ENCODE peak calls at places on chromosome 21, in nine cellular contexts. U is hepatocyte, I is choroid plexus epithelial cell, C is GM12878, M is kidney, F is NB4, K is pancreas, V is foreskin keratinocyte, Q is left ventricle myocardium inferior. P is an unnamed sample.

GRCh38 chr21:30434033-30434631 is 4.1 kb downstream of the KRTAP13-4 start:
- DNase-seq in C (no peak), Q (no peak), K (peak), M (no peak), V (peak), F (peak), U (peak), I (peak), P (peak)

GRCh38 chr21:40404319-40404906 is 442.5 kb downstream of the DSCAM start:
- DNase-seq in C (no peak), V (no peak), Q (no peak), M (no peak), I (no peak), U (peak), F (no peak), K (no peak), P (no peak)

GRCh38 chr21:37803076-37803475 is 113.2 kb downstream of the KCNJ6 start:
- DNase-seq in C (no peak), K (no peak), U (no peak), I (no peak), M (no peak), V (no peak), Q (no peak), F (no peak), P (no peak)

GRCh38 chr21:34345091-34345871 is 18.5 kb upstream of the KCNE2 start:
- DNase-seq in V (no peak), Q (peak), K (no peak), C (no peak), M (no peak), U (no peak), F (no peak), I (peak), P (no peak)

GRCh38 chr21:30642564-30642963 is at the start of gene KRTAP20-3:
- DNase-seq in F (no peak), K (no peak), U (no peak), M (no peak), I (no peak), Q (no peak), C (no peak), V (no peak), P (no peak)

GRCh38 chr21:46667735-46668380 is 32.4 kb downstream of the PRMT2 start:
- DNase-seq in K (no peak), C (no peak), I (peak), Q (no peak), F (peak), M (peak), U (peak), V (peak), P (no peak)

GRCh38 chr21:29436143-29436542 is 137.4 kb downstream of the BACH1 start:
- DNase-seq in U (no peak), M (no peak), C (no peak), F (no peak), I (no peak), Q (peak), V (no peak), K (no peak), P (no peak)

GRCh38 chr21:38920631-38921398 is 115.1 kb downstream of the ETS2 start:
- DNase-seq in F (no peak), K (no peak), V (no peak), I (peak), M (no peak), C (no peak), Q (no peak), U (no peak), P (no peak)

GRCh38 chr21:15695241-15695640 is 34.5 kb upstream of the USP25 start:
- DNase-seq in C (no peak), U (no peak), Q (no peak), F (no peak), I (no peak), K (no peak), M (no peak), V (no peak), P (no peak)

GRCh38 chr21:25871566-25871965 is 136.8 kb downstream of the GABPA start:
- DNase-seq in C (no peak), M (no peak), V (no peak), I (no peak), Q (no peak), U (no peak), K (no peak), F (peak), P (no peak)

GRCh38 chr21:39527664-39528381 is 76.1 kb downstream of the SH3BGR start:
- DNase-seq in V (no peak), K (peak), Q (no peak), I (no peak), C (no peak), M (no peak), F (no peak), U (peak), P (peak)

GRCh38 chr21:33901421-33902288 is 13.9 kb downstream of the ATP5PO start:
- DNase-seq in C (no peak), Q (no peak), M (no peak), F (peak), I (peak), U (peak), V (peak), K (no peak), P (no peak)

GRCh38 chr21:16125274-16125673 is 395.5 kb downstream of the USP25 start:
- DNase-seq in C (no peak), M (no peak), V (no peak), Q (no peak), F (no peak), I (peak), K (no peak), U (no peak), P (no peak)

GRCh38 chr21:34771512-34772028 is 102.8 kb downstream of the CLIC6 start:
- DNase-seq in U (no peak), I (peak), M (no peak), K (no peak), C (no peak), F (peak), V (peak), Q (no peak), P (no peak)

GRCh38 chr21:26966978-26967913 is at the start of gene ADAMTS5:
- DNase-seq in C (no peak), I (peak), U (peak), V (peak), K (no peak), Q (peak), F (peak), M (peak), P (peak)

GRCh38 chr21:38716088-38716487 is 89.6 kb upstream of the ETS2 start:
- DNase-seq in K (no peak), U (no peak), Q (no peak), M (no peak), V (no peak), I (no peak), C (no peak), F (no peak), P (no peak)

GRCh38 chr21:38649120-38649519 is 150.8 kb upstream of the ERG start:
- DNase-seq in C (no peak), M (no peak), V (no peak), Q (no peak), I (no peak), K (no peak), U (no peak), F (no peak), P (no peak)

GRCh38 chr21:15638856-15639549 is 90.8 kb upstream of the USP25 start:
- DNase-seq in I (peak), C (no peak), V (peak), Q (no peak), M (no peak), U (peak), K (peak), F (no peak), P (peak)

GRCh38 chr21:33861125-33861524 is 54.5 kb downstream of the ATP5PO start:
- DNase-seq in Q (no peak), K (no peak), F (no peak), I (no peak), U (no peak), M (peak), C (no peak), V (no peak), P (no peak)

GRCh38 chr21:24225432-24225831 is 1381.8 kb downstream of the MRPL39 start:
- DNase-seq in I (peak), C (no peak), U (no peak), Q (no peak), F (no peak), V (peak), M (no peak), K (no peak), P (no peak)

GRCh38 chr21:33815153-33815707 is 100.4 kb downstream of the ATP5PO start:
- DNase-seq in V (no peak), F (no peak), K (no peak), Q (no peak), I (no peak), C (no peak), U (no peak), M (no peak), P (peak)

GRCh38 chr21:35102488-35103407 is 53.6 kb upstream of the RUNX1 start:
- DNase-seq in K (no peak), M (no peak), F (peak), I (peak), U (no peak), Q (peak), V (no peak), C (no peak), P (peak)

GRCh38 chr21:26487981-26488480 is 85.1 kb downstream of the CYYR1 start:
- DNase-seq in Q (no peak), I (no peak), M (no peak), V (no peak), C (no peak), F (no peak), K (no peak), U (no peak), P (no peak)

GRCh38 chr21:35256468-35256988 is 207.4 kb upstream of the RUNX1 start:
- DNase-seq in M (peak), U (peak), C (no peak), K (peak), V (peak), I (peak), F (no peak), Q (peak), P (peak)

GRCh38 chr21:35375115-35375514 is 326.0 kb upstream of the RUNX1 start:
- DNase-seq in I (peak), U (peak), C (no peak), K (no peak), F (no peak), M (no peak), V (peak), Q (no peak), P (no peak)

GRCh38 chr21:26945916-26946315 is 21.0 kb downstream of the ADAMTS5 start:
- DNase-seq in M (peak), I (no peak), Q (peak), F (no peak), U (no peak), K (no peak), C (no peak), V (no peak), P (no peak)

GRCh38 chr21:31218830-31219608 is 125.0 kb downstream of the TIAM1 start:
- DNase-seq in K (no peak), M (no peak), U (peak), I (peak), F (no peak), C (no peak), V (peak), Q (peak), P (peak)

GRCh38 chr21:34126269-34126668 is 52.9 kb downstream of the MRPS6 start:
- DNase-seq in K (no peak), I (peak), Q (no peak), F (no peak), U (peak), V (peak), M (no peak), C (no peak), P (no peak)

GRCh38 chr21:26544208-26544607 is 28.9 kb downstream of the CYYR1 start:
- DNase-seq in C (no peak), I (no peak), M (no peak), U (no peak), Q (no peak), V (peak), F (no peak), K (no peak), P (no peak)

GRCh38 chr21:19853061-19853460 is 1145.1 kb upstream of the NCAM2 start:
- DNase-seq in V (no peak), F (no peak), M (peak), C (no peak), K (no peak), Q (no peak), U (no peak), I (no peak), P (no peak)

GRCh38 chr21:25501996-25502665 is 105.2 kb downstream of the MRPL39 start:
- DNase-seq in U (no peak), I (no peak), K (no peak), Q (no peak), M (no peak), V (peak), C (peak), F (peak), P (no peak)

GRCh38 chr21:45318556-45319341 is 31.1 kb upstream of the POFUT2 start:
- DNase-seq in K (no peak), C (no peak), I (peak), M (peak), Q (peak), V (no peak), U (peak), F (no peak), P (no peak)
- TF ChIP-seq CTCF in K (no peak), C (no peak), I (no peak), M (no peak), Q (no peak), V (no peak), U (no peak), F (no peak), P (no peak)

GRCh38 chr21:28338906-28339305 is 653.8 kb downstream of the LTN1 start:
- DNase-seq in C (no peak), M (no peak), K (no peak), U (no peak), F (no peak), Q (no peak), V (no peak), I (no peak), P (no peak)

GRCh38 chr21:28337319-28337718 is 655.4 kb downstream of the LTN1 start:
- DNase-seq in V (peak), K (no peak), C (no peak), I (peak), U (peak), M (no peak), F (peak), Q (no peak), P (no peak)

GRCh38 chr21:28334407-28334806 is 658.3 kb downstream of the LTN1 start:
- DNase-seq in K (no peak), C (no peak), U (no peak), I (no peak), V (peak), F (no peak), M (no peak), Q (no peak), P (no peak)

GRCh38 chr21:28333455-28334108 is 659.1 kb downstream of the LTN1 start:
- DNase-seq in K (no peak), F (no peak), I (peak), V (no peak), U (no peak), C (no peak), M (no peak), Q (no peak), P (no peak)

GRCh38 chr21:28336299-28336698 is 656.4 kb downstream of the LTN1 start:
- DNase-seq in K (peak), C (no peak), F (peak), Q (no peak), M (no peak), V (peak), U (peak), I (peak), P (no peak)
- TF ChIP-seq CTCF in K (no peak), C (no peak), F (no peak), Q (peak), M (peak), V (peak), U (peak), I (peak), P (no peak)

DNA sequence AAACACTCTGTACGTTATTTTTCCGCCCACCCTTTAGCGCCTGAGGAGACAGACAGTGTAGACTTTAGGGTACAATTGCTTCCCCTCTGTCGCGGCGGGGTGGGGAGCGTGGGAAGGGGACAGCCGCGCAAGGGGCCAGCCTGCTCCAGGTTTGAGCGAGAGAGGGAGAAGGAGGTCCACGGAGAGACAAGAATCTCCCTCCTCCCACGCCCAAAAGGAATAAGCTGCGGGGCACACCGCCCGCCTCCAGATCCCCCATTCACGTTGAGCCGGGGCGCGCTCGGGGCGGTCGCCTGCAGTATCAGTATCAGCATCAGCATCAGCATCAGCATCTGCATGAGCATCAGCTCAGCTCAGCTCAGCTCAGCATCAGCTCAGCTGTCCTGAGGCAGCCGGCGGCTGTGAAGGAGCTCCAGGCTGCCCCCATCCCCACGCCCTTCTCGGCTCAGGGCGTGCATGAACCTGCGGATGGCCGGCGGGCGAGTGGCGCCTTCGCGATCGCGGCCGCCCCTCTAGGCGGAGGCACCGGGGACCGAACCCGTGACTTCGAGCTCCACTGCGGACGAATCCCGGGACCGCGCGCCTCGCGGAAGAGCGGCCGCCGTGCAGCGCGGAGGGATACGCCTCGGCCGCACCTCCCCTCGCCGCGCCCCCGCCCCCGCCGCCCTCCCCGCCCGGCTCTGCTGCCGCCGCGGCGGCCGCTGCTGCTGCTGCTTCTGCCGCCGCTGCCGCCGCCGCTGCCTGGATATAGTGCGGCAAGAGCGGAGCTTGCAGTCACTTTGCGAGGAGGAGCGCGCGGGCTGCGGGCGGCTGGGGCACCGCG is at the start of gene NCAM2:
- DNase-seq in F (no peak), M (peak), K (peak), V (peak), Q (peak), I (peak), C (no peak), U (peak), P (peak)
- TF ChIP-seq CTCF in F (no peak), M (no peak), K (no peak), V (no peak), Q (no peak), I (no peak), C (no peak), U (no peak), P (no peak)

GRCh38 chr21:42059721-42060120 is 11.4 kb upstream of the UMODL1 start:
- DNase-seq in V (no peak), F (no peak), K (no peak), M (peak), U (no peak), I (no peak), C (no peak), Q (no peak), P (peak)

GRCh38 chr21:42062543-42063022 is 8.5 kb upstream of the UMODL1 start:
- DNase-seq in I (peak), C (peak), F (peak), K (no peak), Q (no peak), U (no peak), V (no peak), M (peak), P (peak)

GRCh38 chr21:42060166-42060565 is 11.0 kb upstream of the UMODL1 start:
- DNase-seq in F (no peak), V (no peak), U (no peak), K (no peak), C (no peak), M (peak), I (no peak), Q (no peak), P (peak)

GRCh38 chr21:42061866-42062542 is 9.1 kb upstream of the UMODL1 start:
- DNase-seq in C (no peak), Q (no peak), V (no peak), F (no peak), K (no peak), U (no peak), I (no peak), M (peak), P (peak)

DNA sequence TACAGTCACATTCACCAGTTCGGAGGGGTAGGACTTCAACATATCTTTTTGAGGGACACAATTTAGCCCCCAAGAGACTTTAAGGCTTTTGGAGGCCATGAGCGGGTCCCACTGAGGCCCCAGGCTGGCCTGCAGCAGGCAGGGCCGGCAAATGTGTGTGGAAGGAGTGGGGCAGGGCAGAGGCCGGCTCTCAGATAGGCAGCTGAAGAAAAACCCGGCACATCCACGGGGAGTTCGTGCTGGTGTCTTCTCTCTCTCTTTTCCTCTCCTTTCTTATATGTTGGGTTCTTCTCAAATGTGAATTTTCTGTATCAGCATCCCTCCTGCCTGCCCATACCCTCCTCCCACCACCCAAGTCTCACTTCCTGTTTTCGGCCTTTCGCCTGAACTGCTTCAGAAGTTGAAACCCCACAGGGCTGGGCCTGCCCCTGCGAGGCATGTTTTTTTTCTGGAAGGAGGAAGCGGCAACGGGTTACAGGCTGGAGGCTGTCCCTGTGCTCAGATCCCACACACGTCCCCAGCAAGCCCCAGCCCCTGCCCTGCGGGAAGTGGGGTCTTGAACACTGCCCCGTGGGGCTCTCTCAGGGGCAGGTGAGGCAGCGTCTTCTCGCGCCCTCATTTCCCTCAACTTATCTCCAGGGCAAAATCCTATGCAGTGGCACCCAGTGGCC is 9.8 kb upstream of the UMODL1 start:
- DNase-seq in K (no peak), U (no peak), F (peak), Q (peak), C (peak), M (peak), I (peak), V (no peak), P (peak)
- TF ChIP-seq CTCF in K (no peak), U (no peak), F (no peak), Q (no peak), C (no peak), M (no peak), I (no peak), V (no peak), P (no peak)

GRCh38 chr21:44253832-44254700 is 7.6 kb downstream of the DNMT3L start:
- DNase-seq in U (peak), M (peak), I (no peak), K (no peak), V (no peak), F (no peak), Q (no peak), C (no peak), P (peak)
- TF ChIP-seq CTCF in U (no peak), M (no peak), I (no peak), K (no peak), V (no peak), F (no peak), Q (no peak), C (no peak), P (no peak)

DNA sequence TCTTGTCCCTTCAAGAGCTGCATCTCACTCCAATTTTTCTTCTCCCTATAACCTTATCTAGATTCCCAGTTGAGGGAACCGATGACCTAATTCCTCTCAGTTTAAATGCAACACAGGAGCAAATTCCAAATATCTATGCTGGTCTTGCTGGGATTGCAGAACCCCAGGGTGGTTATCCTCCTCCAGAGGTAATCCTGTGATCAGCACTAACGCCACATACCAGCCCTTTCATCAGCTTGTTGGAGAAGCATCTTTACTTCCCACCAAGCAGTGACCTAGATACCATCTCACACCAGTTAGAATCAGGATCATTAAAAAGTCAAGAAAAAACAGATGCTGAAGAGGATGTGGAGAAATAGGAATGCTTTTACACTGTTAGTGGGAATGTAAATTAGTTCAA is 52.4 kb downstream of the SAMSN1 start:
- DNase-seq in V (no peak), Q (no peak), K (no peak), U (no peak), I (no peak), M (no peak), F (no peak), C (no peak), P (no peak)
- TF ChIP-seq CTCF in V (no peak), Q (no peak), K (no peak), U (no peak), I (no peak), M (no peak), F (no peak), C (no peak), P (no peak)

GRCh38 chr21:17514124-17514481 is 1.3 kb downstream of the CXADR start:
- DNase-seq in M (no peak), V (peak), Q (no peak), F (no peak), C (no peak), K (no peak), I (peak), U (peak), P (no peak)

GRCh38 chr21:17519208-17519738 is 6.4 kb downstream of the CXADR start:
- DNase-seq in V (no peak), K (no peak), C (no peak), U (no peak), F (no peak), I (no peak), Q (no peak), M (no peak), P (no peak)

GRCh38 chr21:17512245-17513213 is at the start of gene CXADR:
- DNase-seq in M (peak), C (no peak), K (peak), Q (peak), U (peak), F (no peak), V (peak), I (peak), P (peak)

GRCh38 chr21:17513214-17514123 is 626 bp downstream of the CXADR start:
- DNase-seq in U (peak), F (no peak), M (peak), I (peak), V (peak), Q (no peak), C (no peak), K (peak), P (peak)
- TF ChIP-seq CTCF in U (peak), F (no peak), M (no peak), I (peak), V (peak), Q (no peak), C (no peak), K (no peak), P (no peak)

P was measured in mucosa of descending colon.